ENCODE peak calls at places on chromosomes 11 and 22, in nine cellular contexts. N is tibial nerve, S is right lobe of liver, B is prostate gland, E is K562, M is HCT116, W is ovary, D is heart left ventricle, H is IMR-90. J is an unnamed sample. For H3K9me3, the result is how much of the 10 kb centered on the place peaks cover.

GRCh38 chr11:17991799-17992433 is 20.9 kb downstream of the SERGEF start:
- DNase-seq in N (no peak), S (no peak), B (no peak), E (peak), M (peak), W (peak), D (no peak), H (peak), J (no peak)

GRCh38 chr11:33227578-33228261 is 29.5 kb upstream of the HIPK3 start:
- DNase-seq in N (no peak), S (no peak), B (no peak), E (no peak), M (no peak), W (no peak), D (no peak), H (peak), J (no peak)

GRCh38 chr11:125315088-125315740 is 150.7 kb downstream of the PKNOX2 start:
- DNase-seq in N (no peak), S (no peak), B (no peak), E (no peak), M (no peak), W (peak), D (peak), H (peak), J (peak)

GRCh38 chr11:95849087-95849825 is 59.0 kb downstream of the CEP57 start:
- DNase-seq in N (peak), S (no peak), B (peak), E (peak), M (peak), W (peak), D (peak), H (peak), J (peak)

GRCh38 chr11:76649964-76650363 is 20.6 kb downstream of the LRRC32 start:
- DNase-seq in N (no peak), S (peak), B (no peak), E (no peak), M (no peak), W (no peak), D (no peak), H (no peak), J (no peak)

GRCh38 chr22:36325163-36326031 is 62.4 kb downstream of the MYH9 start:
- DNase-seq in N (peak), S (no peak), B (peak), E (no peak), M (no peak), W (no peak), D (peak), H (peak), J (peak)

GRCh38 chr11:122108192-122108799 is 7.7 kb downstream of the BLID start:
- DNase-seq in N (peak), S (no peak), B (no peak), E (peak), M (peak), W (no peak), D (no peak), H (peak), J (peak)

GRCh38 chr11:12806113-12806512 is 131.9 kb downstream of the TEAD1 start:
- DNase-seq in N (no peak), S (no peak), B (no peak), E (no peak), M (no peak), W (no peak), D (no peak), H (peak), J (no peak)

GRCh38 chr11:88604255-88604654 is 266.7 kb upstream of the CTSC start:
- DNase-seq in N (no peak), S (no peak), B (no peak), E (no peak), M (no peak), W (no peak), D (no peak), H (peak), J (no peak)

GRCh38 chr11:117202386-117203068 is 3.4 kb downstream of the TAGLN start:
- DNase-seq in N (no peak), S (no peak), B (no peak), E (no peak), M (no peak), W (no peak), D (no peak), H (no peak), J (no peak)

GRCh38 chr11:43756575-43756974 is 76.0 kb downstream of the HSD17B12 start:
- DNase-seq in N (no peak), S (no peak), B (no peak), E (no peak), M (no peak), W (no peak), D (no peak), H (peak), J (no peak)

GRCh38 chr11:116721983-116722382 is 50.8 kb downstream of the BUD13 start:
- DNase-seq in N (no peak), S (no peak), B (no peak), E (no peak), M (no peak), W (no peak), D (no peak), H (no peak), J (no peak)

GRCh38 chr11:73053964-73054363 is 88.2 kb downstream of the FCHSD2 start:
- DNase-seq in N (no peak), S (no peak), B (no peak), E (no peak), M (no peak), W (no peak), D (no peak), H (no peak), J (no peak)

GRCh38 chr22:17783773-17784480 is 9.7 kb upstream of the BID start:
- DNase-seq in N (no peak), S (no peak), B (no peak), E (no peak), M (no peak), W (no peak), D (no peak), H (no peak), J (no peak)

GRCh38 chr11:20002312-20003216 is 157.7 kb downstream of the DBX1 start:
- DNase-seq in N (no peak), S (peak), B (no peak), E (no peak), M (no peak), W (no peak), D (no peak), H (no peak), J (no peak)

GRCh38 chr22:44759430-44760310 is 7.3 kb downstream of the ARHGAP8 start:
- DNase-seq in N (no peak), S (no peak), B (no peak), E (no peak), M (no peak), W (no peak), D (no peak), H (no peak), J (no peak)

GRCh38 chr11:69638941-69639681 is 1.8 kb upstream of the CCND1 start:
- DNase-seq in N (peak), S (peak), B (peak), E (peak), M (peak), W (peak), D (peak), H (peak), J (peak)

DNA sequence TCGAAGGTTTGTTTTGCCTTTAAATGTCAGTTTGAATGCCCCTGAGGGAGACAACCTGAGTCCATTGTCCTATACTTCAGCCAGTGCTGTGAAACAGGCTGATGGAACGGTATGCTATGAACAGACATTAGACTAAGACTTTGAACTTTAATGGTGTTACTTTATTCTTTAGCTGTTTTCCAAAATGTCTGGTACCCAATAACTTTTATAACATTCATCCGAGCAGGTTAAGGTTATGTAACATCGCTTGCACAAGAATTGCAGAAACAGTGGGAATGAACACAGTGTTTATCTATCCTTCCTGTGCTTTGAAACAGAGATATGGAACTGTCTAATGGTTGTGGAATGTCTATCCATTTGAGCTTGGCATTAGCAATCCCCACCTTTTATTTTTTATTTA is 12.5 kb upstream of the PTS start:
- DNase-seq in N (no peak), S (peak), B (no peak), E (no peak), M (no peak), W (no peak), D (no peak), H (peak), J (no peak)
- H3K27ac ChIP-seq in N (no peak), S (peak), B (no peak), E (no peak), M (no peak), W (no peak), D (no peak), H (peak), J (no peak)

GRCh38 chr22:47228767-47229166 is 466.3 kb downstream of the TBC1D22A start:
- DNase-seq in N (no peak), S (no peak), B (no peak), E (no peak), M (no peak), W (no peak), D (no peak), H (no peak), J (no peak)

GRCh38 chr22:47225931-47226633 is 463.6 kb downstream of the TBC1D22A start:
- DNase-seq in N (no peak), S (no peak), B (no peak), E (no peak), M (no peak), W (no peak), D (no peak), H (no peak), J (no peak)

GRCh38 chr22:47220752-47221151 is 458.3 kb downstream of the TBC1D22A start:
- DNase-seq in N (no peak), S (no peak), B (no peak), E (no peak), M (no peak), W (no peak), D (no peak), H (no peak), J (no peak)

GRCh38 chr22:47221840-47222615 is 459.6 kb downstream of the TBC1D22A start:
- DNase-seq in N (no peak), S (no peak), B (no peak), E (no peak), M (no peak), W (no peak), D (no peak), H (no peak), J (no peak)

DNA sequence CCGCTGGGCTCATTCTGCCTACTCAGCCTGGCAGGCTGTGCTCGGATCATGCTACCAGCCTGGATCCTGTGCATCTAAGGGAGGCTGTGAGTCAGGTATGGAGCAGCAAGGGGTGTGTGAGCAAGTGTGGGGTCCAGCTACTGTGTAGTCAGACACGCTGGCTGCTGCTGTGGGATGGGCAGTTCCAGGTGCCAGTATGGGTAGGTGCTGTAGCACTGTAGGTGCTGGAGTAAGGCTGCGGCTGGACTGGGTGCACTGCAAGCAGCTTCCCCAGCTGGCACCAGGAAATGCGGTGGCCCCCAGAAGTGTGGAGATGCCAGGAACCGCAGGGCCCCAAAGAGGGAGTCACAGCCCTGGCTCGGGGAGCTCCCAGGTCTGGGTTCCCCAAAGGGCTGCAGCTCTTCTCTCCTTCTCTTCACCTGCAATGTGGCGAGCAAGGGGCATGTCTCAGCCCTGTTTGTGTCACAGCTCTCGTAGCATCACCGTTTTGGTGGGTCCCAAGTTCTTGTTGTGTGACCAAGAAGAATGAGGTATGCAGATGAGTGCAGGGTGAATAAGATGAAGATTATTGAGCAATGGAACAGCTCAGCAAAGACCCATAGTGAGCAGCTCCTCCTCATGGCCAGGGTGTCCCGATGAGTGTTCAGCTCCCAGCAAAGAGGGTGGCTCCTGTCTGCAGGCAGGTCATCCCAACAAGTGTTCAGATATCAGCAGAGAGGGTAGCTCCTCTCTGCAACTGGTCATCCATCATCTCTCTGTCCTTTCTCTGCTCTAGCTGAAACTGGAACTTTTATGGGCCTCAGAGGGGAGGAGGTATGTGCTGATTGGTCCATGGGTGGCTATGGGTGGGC is 462.9 kb downstream of the TBC1D22A start:
- DNase-seq in N (no peak), S (no peak), B (no peak), E (no peak), M (no peak), W (no peak), D (no peak), H (no peak), J (no peak)
- H3K9me3 ChIP-seq in N (under half), S (under half), B (under half), E (under half), M (under half), W (under half), D (under half), H (under half), J (under half)

DNA sequence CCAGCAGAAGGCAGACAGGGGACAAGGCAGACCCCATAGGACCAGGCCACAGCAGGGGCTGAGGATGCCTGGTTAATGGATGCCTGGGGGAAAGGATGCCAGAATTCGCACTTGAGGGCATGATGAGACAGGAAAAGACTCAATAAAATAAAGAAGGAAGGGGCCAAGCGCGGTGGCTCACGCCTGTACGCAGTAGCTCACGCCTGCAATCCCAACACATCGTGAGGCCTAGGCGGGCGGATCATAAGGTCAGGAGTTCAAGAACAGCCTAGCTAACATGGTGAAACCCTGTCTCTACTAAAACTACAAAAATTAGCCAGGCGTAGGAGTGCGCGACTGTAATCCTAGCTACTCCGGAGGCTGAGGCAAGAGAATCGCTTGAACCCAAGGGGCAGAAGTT is 9.8 kb downstream of the APOBEC3D start:
- DNase-seq in N (no peak), S (no peak), B (no peak), E (no peak), M (no peak), W (no peak), D (no peak), H (no peak), J (no peak)
- TF ChIP-seq POLR2A in N (no peak), S (no peak), B (no peak), E (no peak), M (no peak), W (no peak), D (no peak), H (no peak), J (no peak)

GRCh38 chr11:47051217-47051616 is 114.7 kb downstream of the CSTPP1 start:
- DNase-seq in N (peak), S (no peak), B (no peak), E (no peak), M (no peak), W (no peak), D (no peak), H (peak), J (no peak)

GRCh38 chr11:47050284-47050683 is 113.7 kb downstream of the CSTPP1 start:
- DNase-seq in N (no peak), S (no peak), B (no peak), E (no peak), M (no peak), W (no peak), D (no peak), H (no peak), J (no peak)

GRCh38 chr11:47055534-47055933 is 119.0 kb downstream of the CSTPP1 start:
- DNase-seq in N (no peak), S (no peak), B (no peak), E (no peak), M (no peak), W (no peak), D (no peak), H (no peak), J (no peak)

GRCh38 chr11:47052576-47052975 is 116.0 kb downstream of the CSTPP1 start:
- DNase-seq in N (no peak), S (no peak), B (no peak), E (no peak), M (no peak), W (no peak), D (no peak), H (no peak), J (no peak)

DNA sequence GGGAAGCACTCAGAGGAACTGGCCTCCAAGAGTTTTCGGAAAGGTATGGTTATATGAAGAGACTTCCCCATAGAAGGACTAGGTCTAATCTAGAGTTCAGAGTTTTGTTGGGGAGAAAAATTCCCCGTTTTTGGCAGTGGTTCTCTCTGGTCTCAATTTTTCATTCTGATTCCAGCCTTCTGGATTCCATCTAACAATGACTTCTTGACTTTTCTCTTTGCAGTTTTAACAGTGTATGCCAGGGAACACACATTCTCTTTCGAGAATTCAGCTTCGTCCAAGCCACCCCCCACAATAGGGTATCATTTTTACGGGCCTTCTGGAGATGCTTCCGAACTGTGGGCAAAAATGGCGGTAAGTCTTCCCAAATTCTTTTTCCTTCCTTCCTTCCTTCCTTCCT is 115.6 kb downstream of the CSTPP1 start:
- DNase-seq in N (no peak), S (no peak), B (no peak), E (no peak), M (no peak), W (no peak), D (no peak), H (no peak), J (no peak)
- H3K27ac ChIP-seq in N (no peak), S (no peak), B (no peak), E (no peak), M (no peak), W (no peak), D (no peak), H (no peak), J (peak)

J was measured in uterus.